ENCODE peak calls at places on chromosomes 6 and 20, in eight cellular contexts. One of them, this sample, is unnamed. For H3K27me3 and H3K36me3, the result is how much of the 10 kb centered on the place peaks cover.

GRCh38 chr6:147389463-147389862 is 119.0 kb upstream of the SAMD5 start:
- DNase-seq in lung: no peak
- DNase-seq in thyroid gland: no peak
- DNase-seq in tibial artery: no peak
- DNase-seq in left ventricle myocardium inferior: no peak
- DNase-seq in cardiac muscle cell: no peak
- DNase-seq in mesendoderm: no peak
- DNase-seq in endodermal cell: no peak
- DNase-seq in this sample: no peak

GRCh38 chr20:46160661-46161060 is 42.5 kb downstream of the CD40 start:
- DNase-seq in lung: no peak
- DNase-seq in thyroid gland: no peak
- DNase-seq in tibial artery: no peak
- DNase-seq in left ventricle myocardium inferior: no peak
- DNase-seq in cardiac muscle cell: no peak
- DNase-seq in mesendoderm: no peak
- DNase-seq in endodermal cell: no peak
- DNase-seq in this sample: no peak

GRCh38 chr6:161169690-161170089 is 104.2 kb downstream of the AGPAT4 start:
- DNase-seq in lung: no peak
- DNase-seq in thyroid gland: peak
- DNase-seq in tibial artery: no peak
- DNase-seq in left ventricle myocardium inferior: no peak
- DNase-seq in cardiac muscle cell: peak
- DNase-seq in mesendoderm: peak
- DNase-seq in endodermal cell: peak
- DNase-seq in this sample: no peak

GRCh38 chr20:23939063-23939462 is 49.5 kb downstream of the GGTLC1 start:
- DNase-seq in lung: no peak
- DNase-seq in thyroid gland: no peak
- DNase-seq in tibial artery: no peak
- DNase-seq in left ventricle myocardium inferior: no peak
- DNase-seq in cardiac muscle cell: no peak
- DNase-seq in mesendoderm: no peak
- DNase-seq in endodermal cell: no peak
- DNase-seq in this sample: no peak

GRCh38 chr20:5766085-5766764 is 16.0 kb downstream of the SHLD1 start:
- DNase-seq in lung: no peak
- DNase-seq in thyroid gland: peak
- DNase-seq in tibial artery: no peak
- DNase-seq in left ventricle myocardium inferior: peak
- DNase-seq in cardiac muscle cell: no peak
- DNase-seq in mesendoderm: no peak
- DNase-seq in endodermal cell: no peak
- DNase-seq in this sample: no peak

GRCh38 chr6:113997106-113997505 is 26.2 kb upstream of the HDAC2 start:
- DNase-seq in lung: no peak
- DNase-seq in thyroid gland: no peak
- DNase-seq in tibial artery: no peak
- DNase-seq in left ventricle myocardium inferior: no peak
- DNase-seq in cardiac muscle cell: peak
- DNase-seq in mesendoderm: no peak
- DNase-seq in endodermal cell: no peak
- DNase-seq in this sample: peak

GRCh38 chr6:79984261-79984660 is 20.2 kb upstream of the TTK start:
- DNase-seq in lung: no peak
- DNase-seq in thyroid gland: peak
- DNase-seq in tibial artery: no peak
- DNase-seq in left ventricle myocardium inferior: no peak
- DNase-seq in cardiac muscle cell: peak
- DNase-seq in mesendoderm: peak
- DNase-seq in endodermal cell: peak
- DNase-seq in this sample: peak

GRCh38 chr20:63009988-63010769 is 3.4 kb upstream of the BHLHE23 start:
- DNase-seq in lung: no peak
- DNase-seq in thyroid gland: no peak
- DNase-seq in tibial artery: no peak
- DNase-seq in left ventricle myocardium inferior: no peak
- DNase-seq in cardiac muscle cell: peak
- DNase-seq in mesendoderm: no peak
- DNase-seq in endodermal cell: peak
- DNase-seq in this sample: peak

GRCh38 chr20:59777814-59778575 is 155.4 kb downstream of the SYCP2 start:
- DNase-seq in lung: no peak
- DNase-seq in thyroid gland: no peak
- DNase-seq in tibial artery: no peak
- DNase-seq in left ventricle myocardium inferior: no peak
- DNase-seq in cardiac muscle cell: no peak
- DNase-seq in mesendoderm: no peak
- DNase-seq in endodermal cell: peak
- DNase-seq in this sample: no peak

GRCh38 chr6:91653954-91654843 is 1067.3 kb upstream of the MAP3K7 start:
- DNase-seq in lung: no peak
- DNase-seq in thyroid gland: no peak
- DNase-seq in tibial artery: no peak
- DNase-seq in left ventricle myocardium inferior: no peak
- DNase-seq in cardiac muscle cell: no peak
- DNase-seq in mesendoderm: peak
- DNase-seq in endodermal cell: no peak
- DNase-seq in this sample: no peak

GRCh38 chr6:107943626-107944439 is 14.2 kb downstream of the SEC63 start:
- DNase-seq in lung: no peak
- DNase-seq in thyroid gland: no peak
- DNase-seq in tibial artery: no peak
- DNase-seq in left ventricle myocardium inferior: no peak
- DNase-seq in cardiac muscle cell: no peak
- DNase-seq in mesendoderm: no peak
- DNase-seq in endodermal cell: no peak
- DNase-seq in this sample: no peak

GRCh38 chr6:10369896-10370295 is 45.0 kb downstream of the TFAP2A start:
- DNase-seq in lung: no peak
- DNase-seq in thyroid gland: no peak
- DNase-seq in tibial artery: no peak
- DNase-seq in left ventricle myocardium inferior: no peak
- DNase-seq in cardiac muscle cell: no peak
- DNase-seq in mesendoderm: no peak
- DNase-seq in endodermal cell: no peak
- DNase-seq in this sample: no peak

GRCh38 chr6:151067684-151068596 is 171.8 kb upstream of the AKAP12 start:
- DNase-seq in lung: peak
- DNase-seq in thyroid gland: peak
- DNase-seq in tibial artery: peak
- DNase-seq in left ventricle myocardium inferior: peak
- DNase-seq in cardiac muscle cell: peak
- DNase-seq in mesendoderm: no peak
- DNase-seq in endodermal cell: no peak
- DNase-seq in this sample: peak

GRCh38 chr6:168283686-168284025 is 35.9 kb downstream of the DACT2 start:
- DNase-seq in lung: no peak
- DNase-seq in thyroid gland: no peak
- DNase-seq in tibial artery: no peak
- DNase-seq in left ventricle myocardium inferior: no peak
- DNase-seq in cardiac muscle cell: no peak
- DNase-seq in mesendoderm: no peak
- DNase-seq in endodermal cell: no peak
- DNase-seq in this sample: no peak

GRCh38 chr6:129235167-129236072 is 352.5 kb downstream of the LAMA2 start:
- DNase-seq in lung: no peak
- DNase-seq in thyroid gland: no peak
- DNase-seq in tibial artery: no peak
- DNase-seq in left ventricle myocardium inferior: no peak
- DNase-seq in cardiac muscle cell: peak
- DNase-seq in mesendoderm: no peak
- DNase-seq in endodermal cell: no peak
- DNase-seq in this sample: no peak

GRCh38 chr20:8749101-8749500 is 319.8 kb upstream of the PLCB4 start:
- DNase-seq in lung: no peak
- DNase-seq in thyroid gland: no peak
- DNase-seq in tibial artery: no peak
- DNase-seq in left ventricle myocardium inferior: no peak
- DNase-seq in cardiac muscle cell: peak
- DNase-seq in mesendoderm: no peak
- DNase-seq in endodermal cell: no peak
- DNase-seq in this sample: no peak

DNA sequence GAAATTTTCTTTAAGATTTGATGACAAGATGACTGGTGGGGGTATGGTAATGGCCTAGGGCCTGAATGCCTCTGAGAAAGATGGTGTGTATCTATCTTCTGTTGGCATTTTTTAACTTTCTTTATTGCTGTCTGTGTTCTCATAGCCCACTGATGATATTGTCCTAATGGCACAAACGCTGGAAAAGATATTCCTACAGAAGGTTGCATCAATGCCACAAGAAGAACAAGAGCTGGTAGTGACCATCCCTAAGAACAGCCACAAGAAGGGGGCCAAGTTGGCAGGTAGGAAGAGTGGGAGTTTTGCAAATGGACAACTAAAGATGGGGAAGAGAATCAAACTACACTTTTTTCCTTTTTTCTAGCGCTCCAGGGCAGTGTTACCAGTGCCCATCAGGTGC is 7.5 kb downstream of the BRD2 start:
- DNase-seq in lung: no peak
- DNase-seq in thyroid gland: no peak
- DNase-seq in tibial artery: no peak
- DNase-seq in left ventricle myocardium inferior: no peak
- DNase-seq in cardiac muscle cell: no peak
- DNase-seq in mesendoderm: no peak
- DNase-seq in endodermal cell: no peak
- DNase-seq in this sample: no peak
- H3K4me3 ChIP-seq in lung: no peak
- H3K4me3 ChIP-seq in thyroid gland: no peak
- H3K4me3 ChIP-seq in tibial artery: peak
- H3K4me3 ChIP-seq in left ventricle myocardium inferior: peak
- H3K4me3 ChIP-seq in cardiac muscle cell: peak
- H3K4me3 ChIP-seq in mesendoderm: no peak
- H3K4me3 ChIP-seq in endodermal cell: peak
- H3K4me3 ChIP-seq in this sample: no peak

DNA sequence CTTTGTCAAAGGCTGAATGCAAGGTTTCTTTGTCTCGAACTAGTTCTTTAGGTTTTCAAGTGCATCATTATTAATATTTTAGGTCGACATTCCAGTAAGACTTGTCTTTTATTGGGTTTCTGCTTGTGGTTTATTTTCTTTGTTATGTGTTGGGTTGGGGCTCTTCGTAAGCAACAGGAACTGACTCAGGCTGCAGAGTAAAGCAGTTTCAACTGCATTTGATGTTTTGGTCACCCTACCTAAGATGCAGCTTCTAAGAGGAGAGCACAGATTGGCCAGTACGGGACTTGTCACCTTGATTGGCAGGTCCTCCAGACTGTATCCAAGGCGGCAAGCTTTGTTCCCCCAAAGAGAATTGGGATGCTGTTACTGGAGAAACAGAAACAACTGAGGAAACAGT is 149.5 kb upstream of the SULF2 start:
- DNase-seq in lung: no peak
- DNase-seq in thyroid gland: no peak
- DNase-seq in tibial artery: no peak
- DNase-seq in left ventricle myocardium inferior: no peak
- DNase-seq in cardiac muscle cell: no peak
- DNase-seq in mesendoderm: no peak
- DNase-seq in endodermal cell: no peak
- DNase-seq in this sample: no peak
- H3K27me3 ChIP-seq in lung: under half
- H3K27me3 ChIP-seq in thyroid gland: under half
- H3K27me3 ChIP-seq in tibial artery: under half
- H3K27me3 ChIP-seq in left ventricle myocardium inferior: under half
- H3K27me3 ChIP-seq in cardiac muscle cell: under half
- H3K27me3 ChIP-seq in mesendoderm: under half
- H3K27me3 ChIP-seq in endodermal cell: under half
- H3K27me3 ChIP-seq in this sample: under half

GRCh38 chr20:17576215-17576614 is 6.3 kb downstream of the DSTN start:
- DNase-seq in lung: no peak
- DNase-seq in thyroid gland: no peak
- DNase-seq in tibial artery: no peak
- DNase-seq in left ventricle myocardium inferior: no peak
- DNase-seq in cardiac muscle cell: no peak
- DNase-seq in mesendoderm: no peak
- DNase-seq in endodermal cell: no peak
- DNase-seq in this sample: no peak
- H3K36me3 ChIP-seq in lung: under half
- H3K36me3 ChIP-seq in thyroid gland: under half
- H3K36me3 ChIP-seq in tibial artery: under half
- H3K36me3 ChIP-seq in left ventricle myocardium inferior: under half
- H3K36me3 ChIP-seq in cardiac muscle cell: under half
- H3K36me3 ChIP-seq in mesendoderm: under half
- H3K36me3 ChIP-seq in endodermal cell: under half
- H3K36me3 ChIP-seq in this sample: under half

GRCh38 chr6:43050981-43051380 is 2.7 kb downstream of the CUL7 start:
- DNase-seq in lung: no peak
- DNase-seq in thyroid gland: no peak
- DNase-seq in tibial artery: no peak
- DNase-seq in left ventricle myocardium inferior: no peak
- DNase-seq in cardiac muscle cell: no peak
- DNase-seq in mesendoderm: no peak
- DNase-seq in endodermal cell: no peak
- DNase-seq in this sample: no peak

GRCh38 chr6:43053545-43054205 is at the start of gene CUL7:
- DNase-seq in lung: peak
- DNase-seq in thyroid gland: peak
- DNase-seq in tibial artery: peak
- DNase-seq in left ventricle myocardium inferior: peak
- DNase-seq in cardiac muscle cell: peak
- DNase-seq in mesendoderm: peak
- DNase-seq in endodermal cell: peak
- DNase-seq in this sample: peak

GRCh38 chr6:43052842-43053544 is 658 bp downstream of the CUL7 start:
- DNase-seq in lung: no peak
- DNase-seq in thyroid gland: peak
- DNase-seq in tibial artery: peak
- DNase-seq in left ventricle myocardium inferior: no peak
- DNase-seq in cardiac muscle cell: peak
- DNase-seq in mesendoderm: peak
- DNase-seq in endodermal cell: peak
- DNase-seq in this sample: no peak

GRCh38 chr6:43054206-43054943 is 724 bp upstream of the CUL7 start:
- DNase-seq in lung: no peak
- DNase-seq in thyroid gland: peak
- DNase-seq in tibial artery: no peak
- DNase-seq in left ventricle myocardium inferior: no peak
- DNase-seq in cardiac muscle cell: no peak
- DNase-seq in mesendoderm: no peak
- DNase-seq in endodermal cell: no peak
- DNase-seq in this sample: no peak

DNA sequence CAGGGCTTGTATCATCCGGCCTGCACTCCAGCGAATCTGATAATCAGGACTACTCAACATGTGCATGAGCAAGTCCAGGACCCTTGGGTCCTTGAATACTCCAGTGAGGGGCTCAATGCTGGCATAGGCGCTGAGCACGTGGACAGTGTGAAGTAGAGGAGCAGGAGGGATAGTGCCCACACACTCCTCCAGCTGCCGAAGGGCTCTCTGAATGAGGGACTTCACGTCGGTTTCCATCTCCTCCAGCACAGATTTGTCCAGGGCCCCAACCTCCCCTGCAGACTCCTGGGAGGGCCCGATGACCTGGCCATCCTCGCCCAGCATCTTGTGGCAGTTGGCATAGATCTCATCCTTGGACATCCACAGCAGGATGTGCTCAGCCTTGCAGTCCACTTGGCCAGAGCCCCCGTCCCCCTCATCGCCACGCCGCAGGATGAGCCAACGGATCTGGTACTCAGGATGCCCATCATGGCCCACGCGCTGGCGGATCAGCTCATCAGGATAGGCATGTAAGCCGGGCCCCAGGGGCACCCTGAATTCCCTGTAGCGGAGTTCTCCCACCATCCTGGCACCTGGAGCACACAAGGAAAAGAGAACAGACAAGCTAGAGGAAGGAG is 1.3 kb downstream of the CUL7 start:
- DNase-seq in lung: no peak
- DNase-seq in thyroid gland: no peak
- DNase-seq in tibial artery: no peak
- DNase-seq in left ventricle myocardium inferior: no peak
- DNase-seq in cardiac muscle cell: no peak
- DNase-seq in mesendoderm: no peak
- DNase-seq in endodermal cell: no peak
- DNase-seq in this sample: no peak
- H3K4me3 ChIP-seq in lung: no peak
- H3K4me3 ChIP-seq in thyroid gland: no peak
- H3K4me3 ChIP-seq in tibial artery: no peak
- H3K4me3 ChIP-seq in left ventricle myocardium inferior: no peak
- H3K4me3 ChIP-seq in cardiac muscle cell: peak
- H3K4me3 ChIP-seq in mesendoderm: no peak
- H3K4me3 ChIP-seq in endodermal cell: peak
- H3K4me3 ChIP-seq in this sample: peak

This sample was measured in kidney epithelial cell.